ENCODE peak calls at places on chromosomes 16 and 17, in eight cellular contexts. One of them, this sample, is unnamed.

GRCh38 chr16:21626659-21627277 is 25.6 kb downstream of the IGSF6 start:
- DNase-seq in foreskin fibroblast: peak
- DNase-seq in KG1: peak
- DNase-seq in IMR-90: peak
- DNase-seq in LHCN-M2: peak
- DNase-seq in activated T-helper 1 cell treated with anti-CD3 and anti-CD28 coated beads, Interleukin-2, amount 50 U/mL, for 16 hours: no peak
- DNase-seq in T-cell: no peak
- DNase-seq in fibroblast of the conjunctiva: peak
- DNase-seq in this sample: peak

GRCh38 chr16:20079106-20079505 is 5.4 kb upstream of the GPR139 start:
- DNase-seq in T-cell: no peak
- DNase-seq in IMR-90: no peak
- DNase-seq in LHCN-M2: no peak
- DNase-seq in foreskin fibroblast: no peak
- DNase-seq in fibroblast of the conjunctiva: no peak
- DNase-seq in activated T-helper 1 cell treated with anti-CD3 and anti-CD28 coated beads, Interleukin-2, amount 50 U/mL, for 16 hours: no peak
- DNase-seq in KG1: no peak
- DNase-seq in this sample: no peak

GRCh38 chr17:14201595-14201994 is 35.1 kb downstream of the CDRT15 start:
- DNase-seq in fibroblast of the conjunctiva: no peak
- DNase-seq in foreskin fibroblast: no peak
- DNase-seq in LHCN-M2: no peak
- DNase-seq in T-cell: peak
- DNase-seq in KG1: no peak
- DNase-seq in IMR-90: no peak
- DNase-seq in activated T-helper 1 cell treated with anti-CD3 and anti-CD28 coated beads, Interleukin-2, amount 50 U/mL, for 16 hours: peak
- DNase-seq in this sample: no peak

GRCh38 chr17:27939489-27940465 is 46.6 kb upstream of the LYRM9 start:
- DNase-seq in KG1: no peak
- DNase-seq in T-cell: no peak
- DNase-seq in activated T-helper 1 cell treated with anti-CD3 and anti-CD28 coated beads, Interleukin-2, amount 50 U/mL, for 16 hours: no peak
- DNase-seq in IMR-90: no peak
- DNase-seq in LHCN-M2: no peak
- DNase-seq in fibroblast of the conjunctiva: no peak
- DNase-seq in foreskin fibroblast: no peak
- DNase-seq in this sample: no peak

GRCh38 chr16:66606000-66606751 is 1.7 kb downstream of the CMTM3 start:
- DNase-seq in T-cell: no peak
- DNase-seq in IMR-90: no peak
- DNase-seq in KG1: no peak
- DNase-seq in foreskin fibroblast: no peak
- DNase-seq in activated T-helper 1 cell treated with anti-CD3 and anti-CD28 coated beads, Interleukin-2, amount 50 U/mL, for 16 hours: no peak
- DNase-seq in LHCN-M2: no peak
- DNase-seq in fibroblast of the conjunctiva: no peak
- DNase-seq in this sample: no peak

GRCh38 chr16:48555597-48555996 is 54.4 kb downstream of the N4BP1 start:
- DNase-seq in LHCN-M2: no peak
- DNase-seq in activated T-helper 1 cell treated with anti-CD3 and anti-CD28 coated beads, Interleukin-2, amount 50 U/mL, for 16 hours: no peak
- DNase-seq in fibroblast of the conjunctiva: no peak
- DNase-seq in KG1: no peak
- DNase-seq in foreskin fibroblast: no peak
- DNase-seq in IMR-90: no peak
- DNase-seq in T-cell: no peak
- DNase-seq in this sample: no peak

GRCh38 chr16:83652898-83653297 is 154.9 kb upstream of the HSBP1 start:
- DNase-seq in fibroblast of the conjunctiva: no peak
- DNase-seq in KG1: no peak
- DNase-seq in foreskin fibroblast: peak
- DNase-seq in LHCN-M2: peak
- DNase-seq in T-cell: no peak
- DNase-seq in activated T-helper 1 cell treated with anti-CD3 and anti-CD28 coated beads, Interleukin-2, amount 50 U/mL, for 16 hours: no peak
- DNase-seq in IMR-90: no peak
- DNase-seq in this sample: no peak

GRCh38 chr16:54438469-54438868 is 151.9 kb upstream of the IRX3 start:
- DNase-seq in LHCN-M2: no peak
- DNase-seq in fibroblast of the conjunctiva: no peak
- DNase-seq in KG1: no peak
- DNase-seq in IMR-90: no peak
- DNase-seq in T-cell: no peak
- DNase-seq in activated T-helper 1 cell treated with anti-CD3 and anti-CD28 coated beads, Interleukin-2, amount 50 U/mL, for 16 hours: no peak
- DNase-seq in foreskin fibroblast: no peak
- DNase-seq in this sample: no peak

GRCh38 chr17:933168-934083 is 46.1 kb downstream of the NXN start:
- DNase-seq in LHCN-M2: peak
- DNase-seq in KG1: no peak
- DNase-seq in IMR-90: peak
- DNase-seq in fibroblast of the conjunctiva: peak
- DNase-seq in activated T-helper 1 cell treated with anti-CD3 and anti-CD28 coated beads, Interleukin-2, amount 50 U/mL, for 16 hours: no peak
- DNase-seq in T-cell: no peak
- DNase-seq in foreskin fibroblast: peak
- DNase-seq in this sample: peak

GRCh38 chr16:17364319-17365210 is 106.2 kb downstream of the XYLT1 start:
- DNase-seq in LHCN-M2: peak
- DNase-seq in activated T-helper 1 cell treated with anti-CD3 and anti-CD28 coated beads, Interleukin-2, amount 50 U/mL, for 16 hours: peak
- DNase-seq in KG1: no peak
- DNase-seq in fibroblast of the conjunctiva: peak
- DNase-seq in IMR-90: peak
- DNase-seq in foreskin fibroblast: peak
- DNase-seq in T-cell: peak
- DNase-seq in this sample: peak

GRCh38 chr17:79627184-79627765 is 16.4 kb upstream of the RBFOX3 start:
- DNase-seq in LHCN-M2: no peak
- DNase-seq in activated T-helper 1 cell treated with anti-CD3 and anti-CD28 coated beads, Interleukin-2, amount 50 U/mL, for 16 hours: no peak
- DNase-seq in KG1: no peak
- DNase-seq in T-cell: no peak
- DNase-seq in fibroblast of the conjunctiva: no peak
- DNase-seq in IMR-90: no peak
- DNase-seq in foreskin fibroblast: no peak
- DNase-seq in this sample: no peak

GRCh38 chr17:78922876-78923498 is 2.2 kb downstream of the TIMP2 start:
- DNase-seq in T-cell: no peak
- DNase-seq in IMR-90: no peak
- DNase-seq in LHCN-M2: no peak
- DNase-seq in KG1: no peak
- DNase-seq in fibroblast of the conjunctiva: no peak
- DNase-seq in activated T-helper 1 cell treated with anti-CD3 and anti-CD28 coated beads, Interleukin-2, amount 50 U/mL, for 16 hours: no peak
- DNase-seq in foreskin fibroblast: no peak
- DNase-seq in this sample: no peak

GRCh38 chr17:2892305-2892971 is 96.2 kb downstream of the RAP1GAP2 start:
- DNase-seq in fibroblast of the conjunctiva: peak
- DNase-seq in foreskin fibroblast: peak
- DNase-seq in activated T-helper 1 cell treated with anti-CD3 and anti-CD28 coated beads, Interleukin-2, amount 50 U/mL, for 16 hours: no peak
- DNase-seq in T-cell: no peak
- DNase-seq in KG1: no peak
- DNase-seq in LHCN-M2: peak
- DNase-seq in IMR-90: peak
- DNase-seq in this sample: peak

GRCh38 chr17:57578608-57578990 is 166.5 kb downstream of the CCDC182 start:
- DNase-seq in foreskin fibroblast: peak
- DNase-seq in IMR-90: peak
- DNase-seq in fibroblast of the conjunctiva: no peak
- DNase-seq in activated T-helper 1 cell treated with anti-CD3 and anti-CD28 coated beads, Interleukin-2, amount 50 U/mL, for 16 hours: no peak
- DNase-seq in KG1: no peak
- DNase-seq in LHCN-M2: peak
- DNase-seq in T-cell: no peak
- DNase-seq in this sample: no peak

GRCh38 chr17:64155090-64155630 is 25.2 kb upstream of the ERN1 start:
- DNase-seq in KG1: no peak
- DNase-seq in foreskin fibroblast: no peak
- DNase-seq in T-cell: no peak
- DNase-seq in LHCN-M2: no peak
- DNase-seq in IMR-90: no peak
- DNase-seq in fibroblast of the conjunctiva: no peak
- DNase-seq in activated T-helper 1 cell treated with anti-CD3 and anti-CD28 coated beads, Interleukin-2, amount 50 U/mL, for 16 hours: no peak
- DNase-seq in this sample: no peak

GRCh38 chr16:87324411-87325275 is 7.5 kb upstream of the C16orf95 start:
- DNase-seq in activated T-helper 1 cell treated with anti-CD3 and anti-CD28 coated beads, Interleukin-2, amount 50 U/mL, for 16 hours: no peak
- DNase-seq in IMR-90: peak
- DNase-seq in fibroblast of the conjunctiva: no peak
- DNase-seq in LHCN-M2: no peak
- DNase-seq in foreskin fibroblast: peak
- DNase-seq in KG1: no peak
- DNase-seq in T-cell: peak
- DNase-seq in this sample: no peak

GRCh38 chr17:77304051-77304745 is 163.4 kb downstream of the SEC14L1 start:
- DNase-seq in T-cell: no peak
- DNase-seq in KG1: no peak
- DNase-seq in fibroblast of the conjunctiva: no peak
- DNase-seq in LHCN-M2: peak
- DNase-seq in foreskin fibroblast: peak
- DNase-seq in IMR-90: no peak
- DNase-seq in activated T-helper 1 cell treated with anti-CD3 and anti-CD28 coated beads, Interleukin-2, amount 50 U/mL, for 16 hours: no peak
- DNase-seq in this sample: no peak

GRCh38 chr16:85984947-85985451 is 86.0 kb downstream of the IRF8 start:
- DNase-seq in fibroblast of the conjunctiva: no peak
- DNase-seq in IMR-90: no peak
- DNase-seq in T-cell: no peak
- DNase-seq in foreskin fibroblast: no peak
- DNase-seq in LHCN-M2: no peak
- DNase-seq in KG1: no peak
- DNase-seq in activated T-helper 1 cell treated with anti-CD3 and anti-CD28 coated beads, Interleukin-2, amount 50 U/mL, for 16 hours: no peak
- DNase-seq in this sample: no peak

GRCh38 chr17:19447085-19447583 is 36.1 kb downstream of the RNF112 start:
- DNase-seq in foreskin fibroblast: peak
- DNase-seq in activated T-helper 1 cell treated with anti-CD3 and anti-CD28 coated beads, Interleukin-2, amount 50 U/mL, for 16 hours: peak
- DNase-seq in IMR-90: peak
- DNase-seq in LHCN-M2: peak
- DNase-seq in fibroblast of the conjunctiva: peak
- DNase-seq in T-cell: peak
- DNase-seq in KG1: no peak
- DNase-seq in this sample: peak

GRCh38 chr16:11949527-11949926 is 7.7 kb upstream of the NPIPB2 start:
- DNase-seq in fibroblast of the conjunctiva: peak
- DNase-seq in KG1: peak
- DNase-seq in LHCN-M2: peak
- DNase-seq in T-cell: no peak
- DNase-seq in IMR-90: peak
- DNase-seq in activated T-helper 1 cell treated with anti-CD3 and anti-CD28 coated beads, Interleukin-2, amount 50 U/mL, for 16 hours: no peak
- DNase-seq in foreskin fibroblast: peak
- DNase-seq in this sample: peak

GRCh38 chr17:76736349-76737081 is 616 bp downstream of the SRSF2 start:
- DNase-seq in LHCN-M2: peak
- DNase-seq in foreskin fibroblast: peak
- DNase-seq in IMR-90: peak
- DNase-seq in fibroblast of the conjunctiva: no peak
- DNase-seq in T-cell: peak
- DNase-seq in KG1: no peak
- DNase-seq in activated T-helper 1 cell treated with anti-CD3 and anti-CD28 coated beads, Interleukin-2, amount 50 U/mL, for 16 hours: peak
- DNase-seq in this sample: peak

GRCh38 chr17:41301204-41301790 is 1.4 kb downstream of the KRTAP29-1 start:
- DNase-seq in foreskin fibroblast: no peak
- DNase-seq in fibroblast of the conjunctiva: no peak
- DNase-seq in T-cell: no peak
- DNase-seq in activated T-helper 1 cell treated with anti-CD3 and anti-CD28 coated beads, Interleukin-2, amount 50 U/mL, for 16 hours: no peak
- DNase-seq in KG1: no peak
- DNase-seq in IMR-90: no peak
- DNase-seq in LHCN-M2: no peak
- DNase-seq in this sample: no peak

GRCh38 chr17:48871035-48871550 is 21.5 kb upstream of the ATP5MC1 start:
- DNase-seq in activated T-helper 1 cell treated with anti-CD3 and anti-CD28 coated beads, Interleukin-2, amount 50 U/mL, for 16 hours: no peak
- DNase-seq in fibroblast of the conjunctiva: no peak
- DNase-seq in KG1: no peak
- DNase-seq in LHCN-M2: no peak
- DNase-seq in foreskin fibroblast: no peak
- DNase-seq in IMR-90: no peak
- DNase-seq in T-cell: no peak
- DNase-seq in this sample: no peak

GRCh38 chr16:65372171-65372570 is 250.3 kb upstream of the CDH11 start:
- DNase-seq in fibroblast of the conjunctiva: no peak
- DNase-seq in IMR-90: no peak
- DNase-seq in KG1: no peak
- DNase-seq in activated T-helper 1 cell treated with anti-CD3 and anti-CD28 coated beads, Interleukin-2, amount 50 U/mL, for 16 hours: no peak
- DNase-seq in foreskin fibroblast: no peak
- DNase-seq in LHCN-M2: no peak
- DNase-seq in T-cell: no peak
- DNase-seq in this sample: no peak